ENCODE peak calls at places on chromosomes 6 and 20, in seven cellular contexts. One of them, this sample, is unnamed.

GRCh38 chr20:53030061-53030460 is 57.9 kb downstream of the TSHZ2 start:
- DNase-seq in T-helper 1 cell: peak; percentile 21
- DNase-seq in breast epithelium: no peak
- DNase-seq in SW480: no peak
- DNase-seq in activated gamma-delta T cell treated with Interleukin-2 at 50 U/mL for 16 hours: no peak
- DNase-seq in SW 1271: no peak
- DNase-seq in thoracic aorta: no peak
- DNase-seq in this sample: no peak

GRCh38 chr20:64146301-64146935 is 17.8 kb upstream of the MYT1 start:
- DNase-seq in T-helper 1 cell: no peak
- DNase-seq in breast epithelium: no peak
- DNase-seq in SW480: no peak
- DNase-seq in activated gamma-delta T cell treated with Interleukin-2 at 50 U/mL for 16 hours: no peak
- DNase-seq in SW 1271: no peak
- DNase-seq in thoracic aorta: no peak
- DNase-seq in this sample: no peak

GRCh38 chr20:58022711-58023110 is 205.7 kb downstream of the ANKRD60 start:
- DNase-seq in T-helper 1 cell: no peak
- DNase-seq in breast epithelium: peak; percentile 7
- DNase-seq in SW480: no peak
- DNase-seq in activated gamma-delta T cell treated with Interleukin-2 at 50 U/mL for 16 hours: no peak
- DNase-seq in SW 1271: no peak
- DNase-seq in thoracic aorta: no peak
- DNase-seq in this sample: no peak

GRCh38 chr20:707711-708110 is 32.1 kb upstream of the SCRT2 start:
- DNase-seq in T-helper 1 cell: no peak
- DNase-seq in breast epithelium: no peak
- DNase-seq in SW480: no peak
- DNase-seq in activated gamma-delta T cell treated with Interleukin-2 at 50 U/mL for 16 hours: no peak
- DNase-seq in SW 1271: no peak
- DNase-seq in thoracic aorta: no peak
- DNase-seq in this sample: no peak

GRCh38 chr20:34271961-34272360 is 30.7 kb downstream of the ASIP start:
- DNase-seq in T-helper 1 cell: no peak
- DNase-seq in breast epithelium: peak; percentile 37
- DNase-seq in SW480: no peak
- DNase-seq in activated gamma-delta T cell treated with Interleukin-2 at 50 U/mL for 16 hours: no peak
- DNase-seq in SW 1271: no peak
- DNase-seq in thoracic aorta: no peak
- DNase-seq in this sample: no peak

GRCh38 chr6:136146130-136146529 is 104.0 kb downstream of the MTFR2 start:
- DNase-seq in T-helper 1 cell: no peak
- DNase-seq in breast epithelium: no peak
- DNase-seq in SW480: no peak
- DNase-seq in activated gamma-delta T cell treated with Interleukin-2 at 50 U/mL for 16 hours: no peak
- DNase-seq in SW 1271: no peak
- DNase-seq in thoracic aorta: no peak
- DNase-seq in this sample: no peak

GRCh38 chr6:20364327-20364726 is 37.4 kb upstream of the E2F3 start:
- DNase-seq in T-helper 1 cell: no peak
- DNase-seq in breast epithelium: no peak
- DNase-seq in SW480: no peak
- DNase-seq in activated gamma-delta T cell treated with Interleukin-2 at 50 U/mL for 16 hours: no peak
- DNase-seq in SW 1271: no peak
- DNase-seq in thoracic aorta: no peak
- DNase-seq in this sample: no peak

GRCh38 chr6:47153066-47153755 is 111.1 kb upstream of the ADGRF1 start:
- DNase-seq in T-helper 1 cell: no peak
- DNase-seq in breast epithelium: no peak
- DNase-seq in SW480: no peak
- DNase-seq in activated gamma-delta T cell treated with Interleukin-2 at 50 U/mL for 16 hours: no peak
- DNase-seq in SW 1271: no peak
- DNase-seq in thoracic aorta: no peak
- DNase-seq in this sample: no peak

GRCh38 chr6:37618916-37619605 is 78.6 kb downstream of the MDGA1 start:
- DNase-seq in T-helper 1 cell: no peak
- DNase-seq in breast epithelium: no peak
- DNase-seq in SW480: no peak
- DNase-seq in activated gamma-delta T cell treated with Interleukin-2 at 50 U/mL for 16 hours: no peak
- DNase-seq in SW 1271: no peak
- DNase-seq in thoracic aorta: no peak
- DNase-seq in this sample: no peak

GRCh38 chr20:1718604-1719384 is 61.2 kb upstream of the SIRPG start:
- DNase-seq in T-helper 1 cell: no peak
- DNase-seq in breast epithelium: no peak
- DNase-seq in SW480: no peak
- DNase-seq in activated gamma-delta T cell treated with Interleukin-2 at 50 U/mL for 16 hours: no peak
- DNase-seq in SW 1271: no peak
- DNase-seq in thoracic aorta: no peak
- DNase-seq in this sample: no peak

GRCh38 chr6:15744824-15745402 is 82.1 kb upstream of the DTNBP1 start:
- DNase-seq in T-helper 1 cell: no peak
- DNase-seq in breast epithelium: no peak
- DNase-seq in SW480: no peak
- DNase-seq in activated gamma-delta T cell treated with Interleukin-2 at 50 U/mL for 16 hours: no peak
- DNase-seq in SW 1271: no peak
- DNase-seq in thoracic aorta: no peak
- DNase-seq in this sample: no peak

GRCh38 chr6:5086294-5086890 is 1.3 kb downstream of the PPP1R3G start:
- DNase-seq in T-helper 1 cell: no peak
- DNase-seq in breast epithelium: no peak
- DNase-seq in SW480: no peak
- DNase-seq in activated gamma-delta T cell treated with Interleukin-2 at 50 U/mL for 16 hours: no peak
- DNase-seq in SW 1271: no peak
- DNase-seq in thoracic aorta: no peak
- DNase-seq in this sample: no peak